ENCODE peak calls at places on chromosomes 12 and 14, in seven cellular contexts. K is right lobe of liver, B is A549, P is PC-9, W is adrenal gland, C is fibroblast of lung, H is lung. L is an unnamed sample.

GRCh38 chr14:99509871-99510555 is 28.8 kb downstream of the CCNK start:
- DNase-seq in K (no peak), B (no peak), P (no peak), W (no peak), C (no peak), H (no peak), L (no peak)

GRCh38 chr12:109595321-109595902 is 21.8 kb downstream of the MVK start:
- DNase-seq in K (no peak), B (no peak), P (no peak), W (no peak), C (no peak), H (no peak), L (no peak)

GRCh38 chr14:77582511-77582910 is 33.9 kb downstream of the SPTLC2 start:
- DNase-seq in K (no peak), B (no peak), P (no peak), W (no peak), C (no peak), H (no peak), L (no peak)

GRCh38 chr12:131543040-131543439 is 167.8 kb upstream of the SFSWAP start:
- DNase-seq in K (no peak), B (no peak), P (no peak), W (no peak), C (no peak), H (no peak), L (no peak)

GRCh38 chr12:3018284-3019004 is 58.7 kb upstream of the TSPAN9 start:
- DNase-seq in K (no peak), B (no peak), P (no peak), W (no peak), C (no peak), H (no peak), L (no peak)

GRCh38 chr12:87054225-87054624 is 798.0 kb upstream of the MGAT4C start:
- DNase-seq in K (no peak), B (no peak), P (no peak), W (no peak), C (no peak), H (no peak), L (no peak)

GRCh38 chr12:30970559-30971202 is 44.1 kb downstream of the TSPAN11 start:
- DNase-seq in K (no peak), B (no peak), P (peak; percentile 70), W (no peak), C (no peak), H (no peak), L (no peak)

GRCh38 chr14:72420749-72421452 is 473.0 kb downstream of the DPF3 start:
- DNase-seq in K (peak; percentile 64), B (peak; percentile 28), P (no peak), W (peak; percentile 93), C (peak; percentile 66), H (peak; percentile 62), L (peak; percentile 92)

GRCh38 chr12:51393676-51394545 is 2.7 kb upstream of the GALNT6 start:
- DNase-seq in K (no peak), B (no peak), P (no peak), W (no peak), C (peak; percentile 90), H (no peak), L (no peak)

GRCh38 chr14:60790850-60791249 is 56.3 kb downstream of the MNAT1 start:
- DNase-seq in K (no peak), B (no peak), P (no peak), W (no peak), C (no peak), H (no peak), L (no peak)

GRCh38 chr12:53205747-53206146 is 1.3 kb downstream of the ITGB7 start:
- DNase-seq in K (no peak), B (no peak), P (peak; percentile 70), W (no peak), C (peak; percentile 89), H (no peak), L (no peak)

GRCh38 chr14:63551338-63551737 is 8.2 kb upstream of the PPP2R5E start:
- DNase-seq in K (no peak), B (no peak), P (no peak), W (no peak), C (no peak), H (no peak), L (no peak)

GRCh38 chr12:10304161-10304574 is 3.5 kb upstream of the KLRD1 start:
- DNase-seq in K (no peak), B (no peak), P (peak; percentile 49), W (no peak), C (peak; percentile 87), H (no peak), L (no peak)

GRCh38 chr14:73567951-73568885 is 795 bp upstream of the ACOT2 start:
- DNase-seq in K (no peak), B (no peak), P (peak; percentile 78), W (no peak), C (peak; percentile 47), H (no peak), L (no peak)

GRCh38 chr12:76863005-76863670 is 15.7 kb downstream of the CSRP2 start:
- DNase-seq in K (no peak), B (no peak), P (no peak), W (no peak), C (peak; percentile 73), H (no peak), L (no peak)

GRCh38 chr12:8644345-8645248 is 18.0 kb downstream of the MFAP5 start:
- DNase-seq in K (no peak), B (no peak), P (peak; percentile 4), W (no peak), C (peak; percentile 2), H (no peak), L (no peak)

GRCh38 chr12:75713434-75713833 is 202.0 kb upstream of the KRR1 start:
- DNase-seq in K (no peak), B (no peak), P (no peak), W (no peak), C (no peak), H (no peak), L (no peak)

GRCh38 chr14:91021991-91022621 is 38.3 kb downstream of the RPS6KA5 start:
- DNase-seq in K (no peak), B (no peak), P (no peak), W (no peak), C (no peak), H (no peak), L (no peak)
- H3K4me3 ChIP-seq in K (peak overlapping the region; percentile 43), B (peak overlapping the region; percentile 27), P (no peak overlapping the region), W (no peak overlapping the region), C (no peak overlapping the region), H (no peak overlapping the region), L (no peak overlapping the region)

GRCh38 chr12:26465419-26466097 is 270.2 kb downstream of the SSPN start:
- DNase-seq in K (no peak), B (no peak), P (no peak), W (no peak), C (peak; percentile 9), H (no peak), L (no peak)
- TF ChIP-seq CTCF in K (no peak), B (peak; percentile 27), P (no peak), W (no peak), C (peak; percentile 23), H (no peak), L (no peak)

GRCh38 chr14:104003616-104004015 is 61.3 kb upstream of the RD3L start:
- DNase-seq in K (no peak), B (no peak), P (no peak), W (no peak), C (no peak), H (no peak), L (peak; percentile 33)

GRCh38 chr14:103997391-103997790 is 55.1 kb upstream of the RD3L start:
- DNase-seq in K (no peak), B (no peak), P (no peak), W (no peak), C (no peak), H (no peak), L (no peak)

GRCh38 chr14:104001003-104001402 is 58.7 kb upstream of the RD3L start:
- DNase-seq in K (no peak), B (no peak), P (no peak), W (no peak), C (no peak), H (no peak), L (no peak)

GRCh38 chr14:103998027-103998426 is 55.7 kb upstream of the RD3L start:
- DNase-seq in K (no peak), B (no peak), P (no peak), W (no peak), C (no peak), H (no peak), L (no peak)

GRCh38 chr14:103999795-104000440 is 57.6 kb upstream of the RD3L start:
- DNase-seq in K (no peak), B (no peak), P (no peak), W (no peak), C (no peak), H (no peak), L (peak; percentile 50)
- H3K4me1 ChIP-seq in K (no peaks in the 10 kb centered on the region), B (peaks cover 2% of the 10 kb centered on the region), P (peaks cover 14% of the 10 kb centered on the region), W (no peaks in the 10 kb centered on the region), C (no peaks in the 10 kb centered on the region), H (no peaks in the 10 kb centered on the region), L (peaks cover 25% of the 10 kb centered on the region)

GRCh38 chr14:52948039-52948438 is 2.8 kb downstream of the FERMT2 start:
- DNase-seq in K (no peak), B (no peak), P (no peak), W (no peak), C (no peak), H (no peak), L (no peak)
- H3K4me3 ChIP-seq in K (peak overlapping the region; percentile 88), B (no peak overlapping the region), P (no peak overlapping the region), W (no peak overlapping the region), C (peak overlapping the region; percentile 99), H (no peak overlapping the region), L (no peak overlapping the region)

GRCh38 chr12:55742719-55743130 is at the start of gene GDF11:
- DNase-seq in K (no peak), B (peak; percentile 78), P (peak; percentile 49), W (peak; percentile 84), C (peak; percentile 73), H (peak; percentile 66), L (peak; percentile 83)

GRCh38 chr12:55745361-55746146 is 2.6 kb downstream of the GDF11 start:
- DNase-seq in K (no peak), B (no peak), P (no peak), W (no peak), C (peak; percentile 68), H (no peak), L (no peak)

GRCh38 chr12:55743967-55744931 is 1.3 kb downstream of the GDF11 start:
- DNase-seq in K (no peak), B (no peak), P (no peak), W (no peak), C (no peak), H (no peak), L (no peak)

GRCh38 chr12:55741978-55742377 is 944 bp upstream of the GDF11 start:
- DNase-seq in K (no peak), B (no peak), P (no peak), W (no peak), C (no peak), H (no peak), L (no peak)

DNA sequence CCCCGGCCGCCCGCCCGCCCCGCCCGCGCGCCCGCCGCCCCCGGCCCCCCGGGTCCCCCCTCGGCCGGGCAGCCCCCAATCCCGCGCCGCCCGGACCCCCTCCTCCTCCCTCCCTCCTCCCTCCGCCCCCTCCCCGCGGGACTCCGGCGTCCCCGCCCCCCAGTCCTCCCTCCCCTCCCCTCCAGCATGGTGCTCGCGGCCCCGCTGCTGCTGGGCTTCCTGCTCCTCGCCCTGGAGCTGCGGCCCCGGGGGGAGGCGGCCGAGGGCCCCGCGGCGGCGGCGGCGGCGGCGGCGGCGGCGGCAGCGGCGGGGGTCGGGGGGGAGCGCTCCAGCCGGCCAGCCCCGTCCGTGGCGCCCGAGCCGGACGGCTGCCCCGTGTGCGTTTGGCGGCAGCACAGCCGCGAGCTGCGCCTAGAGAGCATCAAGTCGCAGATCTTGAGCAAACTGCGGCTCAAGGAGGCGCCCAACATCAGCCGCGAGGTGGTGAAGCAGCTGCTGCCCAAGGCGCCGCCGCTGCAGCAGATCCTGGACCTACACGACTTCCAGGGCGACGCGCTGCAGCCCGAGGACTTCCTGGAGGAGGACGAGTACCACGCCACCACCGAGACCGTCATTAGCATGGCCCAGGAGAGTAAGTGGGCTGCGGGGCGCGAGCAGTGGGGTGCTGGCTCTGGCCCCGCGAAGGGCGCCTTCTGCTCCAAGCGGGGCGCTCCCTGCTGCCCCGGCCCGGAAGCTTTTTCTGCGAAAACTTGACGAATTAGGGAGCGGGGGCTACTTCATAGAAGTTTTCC is 404 bp downstream of the GDF11 start:
- DNase-seq in K (no peak), B (peak; percentile 65), P (peak; percentile 60), W (no peak), C (peak; percentile 74), H (no peak), L (peak; percentile 70)
- TF ChIP-seq CTCF in K (no peak), B (no peak), P (no peak), W (no peak), C (no peak), H (no peak), L (no peak)

L was measured in thyroid gland.